ENCODE peak calls at places on chromosomes 13 and 19, in eight cellular contexts. R is bronchial epithelial cell; G is CD8-positive, alpha-beta memory T cell; Q is uterus; U is aorta; L is naive thymus-derived CD4-positive, alpha-beta T cell; N is astrocyte of the spinal cord; I is fibroblast of lung. Z is an unnamed sample.

GRCh38 chr19:18436651-18437478 is 1.1 kb downstream of the ISYNA1 start:
- DNase-seq in L (peak; percentile 67), I (peak; percentile 81), N (peak; percentile 86), R (peak; percentile 38), U (peak; percentile 91), G (peak; percentile 84), Q (peak; percentile 84), Z (peak; percentile 57)

GRCh38 chr19:48064509-48064908 is 20.6 kb upstream of the CABP5 start:
- DNase-seq in L (no peak), Q (no peak), G (no peak), I (peak; percentile 10), N (no peak), R (no peak), U (no peak), Z (no peak)

GRCh38 chr13:44188257-44188656 is 185.4 kb upstream of the SERP2 start:
- DNase-seq in G (no peak), Q (no peak), N (peak; percentile 32), I (peak; percentile 74), U (no peak), R (peak; percentile 99), L (no peak), Z (no peak)

GRCh38 chr19:56119585-56119978 is 1.5 kb downstream of the ZNF787 start:
- DNase-seq in I (peak; percentile 42), N (no peak), U (no peak), R (no peak), G (no peak), L (no peak), Q (no peak), Z (no peak)

GRCh38 chr19:15564534-15565168 is 50.4 kb upstream of the CYP4F8 start:
- DNase-seq in R (no peak), L (no peak), G (no peak), U (no peak), N (no peak), I (no peak), Q (no peak), Z (no peak)

GRCh38 chr19:14383556-14383897 is 2.3 kb downstream of the ADGRE5 start:
- DNase-seq in I (no peak), G (no peak), Q (peak; percentile 55), U (no peak), N (peak; percentile 10), L (no peak), R (no peak), Z (no peak)

GRCh38 chr19:41619018-41619571 is 7.8 kb downstream of the CEACAM4 start:
- DNase-seq in Q (no peak), G (no peak), I (no peak), L (no peak), U (no peak), N (no peak), R (no peak), Z (no peak)

GRCh38 chr13:89755729-89756492 is 1591.6 kb upstream of the MIR17HG start:
- DNase-seq in Q (no peak), U (no peak), I (no peak), N (no peak), L (no peak), R (no peak), G (no peak), Z (no peak)

GRCh38 chr13:26390203-26390602 is 136.3 kb downstream of the CDK8 start:
- DNase-seq in U (no peak), Q (no peak), G (no peak), R (no peak), I (no peak), L (no peak), N (no peak), Z (no peak)

GRCh38 chr19:34707661-34708060 is 26.4 kb upstream of the ZNF181 start:
- DNase-seq in L (no peak), I (no peak), U (no peak), N (no peak), R (no peak), G (no peak), Q (no peak), Z (no peak)

GRCh38 chr13:23578411-23579071 is 8.3 kb downstream of the TNFRSF19 start:
- DNase-seq in U (peak; percentile 85), Q (peak; percentile 66), R (peak; percentile 55), I (peak; percentile 70), G (peak; percentile 59), N (peak; percentile 77), L (peak; percentile 66), Z (peak; percentile 83)

GRCh38 chr19:12939292-12939606 is 840 bp downstream of the CALR start:
- DNase-seq in R (no peak), Q (no peak), G (no peak), I (peak; percentile 57), N (no peak), U (no peak), L (no peak), Z (no peak)

GRCh38 chr19:15998166-15998565 is 49.4 kb downstream of the OR10H4 start:
- DNase-seq in R (no peak), L (no peak), G (no peak), N (no peak), Q (no peak), I (no peak), U (no peak), Z (no peak)

GRCh38 chr13:60583911-60584753 is 187.1 kb downstream of the TDRD3 start:
- DNase-seq in G (no peak), Q (peak; percentile 18), I (peak; percentile 94), L (no peak), N (peak; percentile 86), R (peak; percentile 27), U (no peak), Z (peak; percentile 27)

GRCh38 chr19:49097453-49098288 is 12.4 kb downstream of the SNRNP70 start:
- DNase-seq in U (peak; percentile 74), Q (peak; percentile 71), I (peak; percentile 45), N (peak; percentile 70), L (peak; percentile 81), G (peak; percentile 67), R (peak; percentile 79), Z (peak; percentile 52)

GRCh38 chr13:37473035-37473434 is 125.5 kb downstream of the POSTN start:
- DNase-seq in U (no peak), N (no peak), L (no peak), I (no peak), Q (no peak), R (no peak), G (no peak), Z (no peak)

GRCh38 chr19:18833849-18834643 is 2.3 kb downstream of the UPF1 start:
- DNase-seq in Q (no peak), R (no peak), I (no peak), N (no peak), G (no peak), L (no peak), U (no peak), Z (no peak)

GRCh38 chr13:98171806-98172569 is 5.1 kb downstream of the RNF113B start:
- DNase-seq in G (no peak), R (no peak), I (peak; percentile 74), L (no peak), Q (no peak), U (no peak), N (peak; percentile 59), Z (peak; percentile 82)

GRCh38 chr19:45150731-45151725 is 9.8 kb downstream of the NKPD1 start:
- DNase-seq in I (no peak), U (no peak), R (peak; percentile 82), L (no peak), Q (no peak), G (no peak), N (no peak), Z (no peak)

GRCh38 chr19:45150180-45150579 is 10.6 kb downstream of the NKPD1 start:
- DNase-seq in Q (no peak), N (no peak), R (no peak), U (no peak), L (no peak), I (no peak), G (no peak), Z (no peak)

GRCh38 chr19:45152504-45153338 is 8.1 kb downstream of the NKPD1 start:
- DNase-seq in R (no peak), Q (no peak), L (peak; percentile 50), I (peak; percentile 54), U (no peak), G (peak; percentile 61), N (peak; percentile 24), Z (no peak)

GRCh38 chr19:45153339-45154063 is 7.3 kb downstream of the NKPD1 start:
- DNase-seq in G (peak; percentile 23), I (peak; percentile 51), N (peak; percentile 23), L (peak; percentile 36), R (no peak), U (no peak), Q (no peak), Z (no peak)

GRCh38 chr19:45151821-45152503 is 8.8 kb downstream of the NKPD1 start:
- DNase-seq in G (no peak), I (no peak), L (no peak), N (no peak), Q (no peak), R (no peak), U (no peak), Z (no peak)
- H3K4me3 ChIP-seq in G (no peak overlapping the region), I (no peak overlapping the region), L (peak overlapping the region; percentile 51), N (no peak overlapping the region), Q (no peak overlapping the region), R (no peak overlapping the region), U (no peak overlapping the region), Z (peak overlapping the region; percentile 40)

GRCh38 chr19:1266116-1266817 is 2.9 kb upstream of the CIRBP start:
- DNase-seq in L (peak; percentile 70), I (peak; percentile 80), N (peak; percentile 86), G (peak; percentile 87), Q (peak; percentile 86), U (peak; percentile 92), R (peak; percentile 56), Z (peak; percentile 73)

GRCh38 chr19:1264801-1265610 is 4.1 kb upstream of the CIRBP start:
- DNase-seq in R (peak; percentile 70), I (peak; percentile 87), U (peak; percentile 87), Q (peak; percentile 88), G (no peak), N (peak; percentile 84), L (no peak), Z (peak; percentile 80)

GRCh38 chr19:1267441-1268391 is 1.4 kb upstream of the CIRBP start:
- DNase-seq in Q (peak; percentile 65), U (peak; percentile 66), R (no peak), N (peak; percentile 40), I (peak; percentile 58), L (no peak), G (no peak), Z (peak; percentile 77)

GRCh38 chr19:1266818-1267440 is 2.2 kb upstream of the CIRBP start:
- DNase-seq in Q (peak; percentile 68), L (peak; percentile 82), N (peak; percentile 42), G (peak; percentile 71), U (peak; percentile 82), I (no peak), R (no peak), Z (peak; percentile 50)

GRCh38 chr19:1265611-1266115 is 3.5 kb upstream of the CIRBP start:
- DNase-seq in N (peak; percentile 62), R (no peak), G (peak; percentile 40), Q (peak; percentile 75), L (no peak), I (peak; percentile 73), U (peak; percentile 91), Z (peak; percentile 95)
- H3K4me3 ChIP-seq in N (peak overlapping the region; percentile 37), R (peak overlapping the region; percentile 46), G (peak overlapping the region; percentile 62), Q (peak overlapping the region; percentile 48), L (peak overlapping the region; percentile 48), I (peak overlapping the region; percentile 51), U (no peak overlapping the region), Z (peak overlapping the region; percentile 68)

GRCh38 chr19:45864629-45865082 is 530 bp downstream of the FOXA3 start:
- DNase-seq in G (no peak), Q (no peak), I (no peak), U (no peak), R (no peak), L (no peak), N (no peak), Z (no peak)
- H3K4me3 ChIP-seq in G (no peak overlapping the region), Q (peak overlapping the region; percentile 25), I (no peak overlapping the region), U (no peak overlapping the region), R (no peak overlapping the region), L (no peak overlapping the region), N (no peak overlapping the region), Z (peak overlapping the region; percentile 92)

GRCh38 chr19:2853015-2853606 is 11.8 kb downstream of the ZNF555 start:
- DNase-seq in G (no peak), R (no peak), I (no peak), L (no peak), U (no peak), N (no peak), Q (no peak), Z (no peak)
- H3K4me3 ChIP-seq in G (no peak overlapping the region), R (no peak overlapping the region), I (no peak overlapping the region), L (no peak overlapping the region), U (no peak overlapping the region), N (no peak overlapping the region), Q (no peak overlapping the region), Z (no peak overlapping the region)

Z was measured in tibial artery.